ENCODE peak calls at places on chromosomes 16 and 17, in five cellular contexts. One of them, this sample, is unnamed.

GRCh38 chr17:60554377-60554788 is 28.3 kb upstream of the APPBP2 start:
- DNase-seq in left colon: no peak
- DNase-seq in stimulated activated CD8-positive, alpha-beta memory T cell treated with anti-CD3 and anti-CD28 coated beads, Interleukin-4, amount 100 ng/mL, for 24 hours: no peak
- DNase-seq in transverse colon: no peak
- DNase-seq in NCI-H1436: no peak
- DNase-seq in this sample: peak

GRCh38 chr17:79033741-79034501 is 10.0 kb downstream of the C1QTNF1 start:
- DNase-seq in left colon: peak
- DNase-seq in stimulated activated CD8-positive, alpha-beta memory T cell treated with anti-CD3 and anti-CD28 coated beads, Interleukin-4, amount 100 ng/mL, for 24 hours: no peak
- DNase-seq in transverse colon: no peak
- DNase-seq in NCI-H1436: no peak
- DNase-seq in this sample: no peak

GRCh38 chr17:82138511-82138992 is 40.5 kb upstream of the FASN start:
- DNase-seq in left colon: no peak
- DNase-seq in stimulated activated CD8-positive, alpha-beta memory T cell treated with anti-CD3 and anti-CD28 coated beads, Interleukin-4, amount 100 ng/mL, for 24 hours: no peak
- DNase-seq in transverse colon: no peak
- DNase-seq in NCI-H1436: no peak
- DNase-seq in this sample: no peak

GRCh38 chr16:71807905-71808592 is 585 bp downstream of the AP1G1 start:
- DNase-seq in left colon: peak
- DNase-seq in stimulated activated CD8-positive, alpha-beta memory T cell treated with anti-CD3 and anti-CD28 coated beads, Interleukin-4, amount 100 ng/mL, for 24 hours: peak
- DNase-seq in transverse colon: peak
- DNase-seq in NCI-H1436: no peak
- DNase-seq in this sample: peak

GRCh38 chr16:88830250-88830649 is 18.5 kb upstream of the APRT start:
- DNase-seq in left colon: no peak
- DNase-seq in stimulated activated CD8-positive, alpha-beta memory T cell treated with anti-CD3 and anti-CD28 coated beads, Interleukin-4, amount 100 ng/mL, for 24 hours: no peak
- DNase-seq in transverse colon: peak
- DNase-seq in NCI-H1436: no peak
- DNase-seq in this sample: no peak

GRCh38 chr16:81625544-81626152 is 153.4 kb upstream of the PLCG2 start:
- DNase-seq in left colon: peak
- DNase-seq in stimulated activated CD8-positive, alpha-beta memory T cell treated with anti-CD3 and anti-CD28 coated beads, Interleukin-4, amount 100 ng/mL, for 24 hours: no peak
- DNase-seq in transverse colon: peak
- DNase-seq in NCI-H1436: no peak
- DNase-seq in this sample: peak

GRCh38 chr16:3952342-3953131 is 72.0 kb upstream of the CREBBP start:
- DNase-seq in left colon: no peak
- DNase-seq in stimulated activated CD8-positive, alpha-beta memory T cell treated with anti-CD3 and anti-CD28 coated beads, Interleukin-4, amount 100 ng/mL, for 24 hours: no peak
- DNase-seq in transverse colon: peak
- DNase-seq in NCI-H1436: peak
- DNase-seq in this sample: peak

GRCh38 chr16:57590654-57591085 is 37.8 kb upstream of the ADGRG1 start:
- DNase-seq in left colon: no peak
- DNase-seq in stimulated activated CD8-positive, alpha-beta memory T cell treated with anti-CD3 and anti-CD28 coated beads, Interleukin-4, amount 100 ng/mL, for 24 hours: no peak
- DNase-seq in transverse colon: no peak
- DNase-seq in NCI-H1436: no peak
- DNase-seq in this sample: peak

GRCh38 chr17:81514735-81515529 is 2.3 kb upstream of the ACTG1 start:
- DNase-seq in left colon: peak
- DNase-seq in stimulated activated CD8-positive, alpha-beta memory T cell treated with anti-CD3 and anti-CD28 coated beads, Interleukin-4, amount 100 ng/mL, for 24 hours: peak
- DNase-seq in transverse colon: peak
- DNase-seq in NCI-H1436: peak
- DNase-seq in this sample: peak

GRCh38 chr16:19290860-19291259 is 5.3 kb downstream of the CLEC19A start:
- DNase-seq in left colon: no peak
- DNase-seq in stimulated activated CD8-positive, alpha-beta memory T cell treated with anti-CD3 and anti-CD28 coated beads, Interleukin-4, amount 100 ng/mL, for 24 hours: no peak
- DNase-seq in transverse colon: no peak
- DNase-seq in NCI-H1436: no peak
- DNase-seq in this sample: no peak

GRCh38 chr16:57612494-57612893 is 15.9 kb upstream of the ADGRG1 start:
- DNase-seq in left colon: peak
- DNase-seq in stimulated activated CD8-positive, alpha-beta memory T cell treated with anti-CD3 and anti-CD28 coated beads, Interleukin-4, amount 100 ng/mL, for 24 hours: no peak
- DNase-seq in transverse colon: no peak
- DNase-seq in NCI-H1436: no peak
- DNase-seq in this sample: no peak

GRCh38 chr16:6021544-6021943 is 923.9 kb upstream of the EEF2KMT start:
- DNase-seq in left colon: no peak
- DNase-seq in stimulated activated CD8-positive, alpha-beta memory T cell treated with anti-CD3 and anti-CD28 coated beads, Interleukin-4, amount 100 ng/mL, for 24 hours: no peak
- DNase-seq in transverse colon: no peak
- DNase-seq in NCI-H1436: no peak
- DNase-seq in this sample: no peak

GRCh38 chr17:30372755-30373154 is 6.0 kb upstream of the CPD start:
- DNase-seq in left colon: no peak
- DNase-seq in stimulated activated CD8-positive, alpha-beta memory T cell treated with anti-CD3 and anti-CD28 coated beads, Interleukin-4, amount 100 ng/mL, for 24 hours: no peak
- DNase-seq in transverse colon: no peak
- DNase-seq in NCI-H1436: no peak
- DNase-seq in this sample: peak

GRCh38 chr16:23288726-23289512 is 13.2 kb upstream of the SCNN1B start:
- DNase-seq in left colon: no peak
- DNase-seq in stimulated activated CD8-positive, alpha-beta memory T cell treated with anti-CD3 and anti-CD28 coated beads, Interleukin-4, amount 100 ng/mL, for 24 hours: no peak
- DNase-seq in transverse colon: no peak
- DNase-seq in NCI-H1436: no peak
- DNase-seq in this sample: no peak

GRCh38 chr16:4612977-4613635 is 1.6 kb downstream of the UBALD1 start:
- DNase-seq in left colon: no peak
- DNase-seq in stimulated activated CD8-positive, alpha-beta memory T cell treated with anti-CD3 and anti-CD28 coated beads, Interleukin-4, amount 100 ng/mL, for 24 hours: no peak
- DNase-seq in transverse colon: no peak
- DNase-seq in NCI-H1436: no peak
- DNase-seq in this sample: no peak

GRCh38 chr16:51085271-51085670 is 65.8 kb downstream of the SALL1 start:
- DNase-seq in left colon: no peak
- DNase-seq in stimulated activated CD8-positive, alpha-beta memory T cell treated with anti-CD3 and anti-CD28 coated beads, Interleukin-4, amount 100 ng/mL, for 24 hours: no peak
- DNase-seq in transverse colon: no peak
- DNase-seq in NCI-H1436: no peak
- DNase-seq in this sample: no peak

This sample was measured in AG10803.